ENCODE peak calls at places on chromosomes 1 and 21, in eight cellular contexts. One of them, this sample, is unnamed.

GRCh38 chr1:92084651-92085050 is 4.5 kb downstream of the BTBD8 start:
- DNase-seq in mesenchymal stem cell: no peak
- DNase-seq in cardiac fibroblast: no peak
- DNase-seq in naive thymus-derived CD4-positive, alpha-beta T cell: no peak
- DNase-seq in uterus: no peak
- DNase-seq in tibial artery: no peak
- DNase-seq in breast epithelium: no peak
- DNase-seq in left lung: no peak
- DNase-seq in this sample: no peak

GRCh38 chr21:46664316-46664995 is 29.0 kb downstream of the PRMT2 start:
- DNase-seq in uterus: no peak
- DNase-seq in left lung: no peak
- DNase-seq in cardiac fibroblast: no peak
- DNase-seq in breast epithelium: no peak
- DNase-seq in tibial artery: no peak
- DNase-seq in mesenchymal stem cell: no peak
- DNase-seq in naive thymus-derived CD4-positive, alpha-beta T cell: no peak
- DNase-seq in this sample: no peak

GRCh38 chr1:244559561-244559960 is 93.4 kb upstream of the DESI2 start:
- DNase-seq in left lung: no peak
- DNase-seq in uterus: no peak
- DNase-seq in mesenchymal stem cell: no peak
- DNase-seq in breast epithelium: no peak
- DNase-seq in cardiac fibroblast: no peak
- DNase-seq in naive thymus-derived CD4-positive, alpha-beta T cell: no peak
- DNase-seq in tibial artery: no peak
- DNase-seq in this sample: no peak

GRCh38 chr1:198699167-198700015 is 60.6 kb downstream of the PTPRC start:
- DNase-seq in uterus: no peak
- DNase-seq in naive thymus-derived CD4-positive, alpha-beta T cell: peak; percentile 53
- DNase-seq in cardiac fibroblast: peak; percentile 46
- DNase-seq in tibial artery: no peak
- DNase-seq in breast epithelium: peak; percentile 56
- DNase-seq in left lung: peak; percentile 88
- DNase-seq in mesenchymal stem cell: peak; percentile 48
- DNase-seq in this sample: peak; percentile 62

GRCh38 chr21:42195378-42196031 is 23.4 kb upstream of the ABCG1 start:
- DNase-seq in naive thymus-derived CD4-positive, alpha-beta T cell: no peak
- DNase-seq in tibial artery: peak; percentile 75
- DNase-seq in uterus: no peak
- DNase-seq in mesenchymal stem cell: peak; percentile 48
- DNase-seq in breast epithelium: no peak
- DNase-seq in cardiac fibroblast: peak; percentile 81
- DNase-seq in left lung: no peak
- DNase-seq in this sample: no peak

GRCh38 chr1:100767176-100767876 is 47.8 kb downstream of the VCAM1 start:
- DNase-seq in breast epithelium: no peak
- DNase-seq in naive thymus-derived CD4-positive, alpha-beta T cell: no peak
- DNase-seq in uterus: no peak
- DNase-seq in cardiac fibroblast: peak; percentile 59
- DNase-seq in tibial artery: no peak
- DNase-seq in mesenchymal stem cell: no peak
- DNase-seq in left lung: no peak
- DNase-seq in this sample: no peak

GRCh38 chr21:25240974-25241373 is 366.3 kb downstream of the MRPL39 start:
- DNase-seq in cardiac fibroblast: no peak
- DNase-seq in tibial artery: no peak
- DNase-seq in mesenchymal stem cell: no peak
- DNase-seq in left lung: no peak
- DNase-seq in naive thymus-derived CD4-positive, alpha-beta T cell: no peak
- DNase-seq in uterus: no peak
- DNase-seq in breast epithelium: no peak
- DNase-seq in this sample: no peak

GRCh38 chr1:35932158-35932636 is 1.3 kb downstream of the AGO3 start:
- DNase-seq in naive thymus-derived CD4-positive, alpha-beta T cell: no peak
- DNase-seq in cardiac fibroblast: no peak
- DNase-seq in left lung: no peak
- DNase-seq in uterus: no peak
- DNase-seq in tibial artery: no peak
- DNase-seq in mesenchymal stem cell: no peak
- DNase-seq in breast epithelium: no peak
- DNase-seq in this sample: no peak

GRCh38 chr1:52460686-52461085 is 56.3 kb downstream of the PRPF38A start:
- DNase-seq in mesenchymal stem cell: no peak
- DNase-seq in uterus: no peak
- DNase-seq in left lung: no peak
- DNase-seq in tibial artery: no peak
- DNase-seq in naive thymus-derived CD4-positive, alpha-beta T cell: no peak
- DNase-seq in cardiac fibroblast: peak; percentile 5
- DNase-seq in breast epithelium: no peak
- DNase-seq in this sample: no peak

GRCh38 chr1:55362558-55362957 is 147.4 kb upstream of the USP24 start:
- DNase-seq in mesenchymal stem cell: peak; percentile 69
- DNase-seq in naive thymus-derived CD4-positive, alpha-beta T cell: no peak
- DNase-seq in cardiac fibroblast: peak; percentile 86
- DNase-seq in tibial artery: no peak
- DNase-seq in uterus: peak; percentile 27
- DNase-seq in breast epithelium: no peak
- DNase-seq in left lung: no peak
- DNase-seq in this sample: no peak

GRCh38 chr1:61050541-61051454 is 31.6 kb upstream of the NFIA start:
- DNase-seq in uterus: peak; percentile 58
- DNase-seq in left lung: peak; percentile 89
- DNase-seq in cardiac fibroblast: peak; percentile 15
- DNase-seq in tibial artery: peak; percentile 84
- DNase-seq in mesenchymal stem cell: peak; percentile 6
- DNase-seq in naive thymus-derived CD4-positive, alpha-beta T cell: no peak
- DNase-seq in breast epithelium: no peak
- DNase-seq in this sample: no peak

GRCh38 chr1:115545791-115546733 is 95.7 kb upstream of the VANGL1 start:
- DNase-seq in mesenchymal stem cell: peak; percentile 91
- DNase-seq in uterus: peak; percentile 28
- DNase-seq in cardiac fibroblast: peak; percentile 94
- DNase-seq in left lung: no peak
- DNase-seq in naive thymus-derived CD4-positive, alpha-beta T cell: no peak
- DNase-seq in tibial artery: peak; percentile 68
- DNase-seq in breast epithelium: peak; percentile 52
- DNase-seq in this sample: peak; percentile 81

GRCh38 chr1:114176366-114176765 is 22.7 kb upstream of the SYT6 start:
- DNase-seq in left lung: no peak
- DNase-seq in tibial artery: no peak
- DNase-seq in cardiac fibroblast: no peak
- DNase-seq in uterus: no peak
- DNase-seq in breast epithelium: no peak
- DNase-seq in naive thymus-derived CD4-positive, alpha-beta T cell: no peak
- DNase-seq in mesenchymal stem cell: no peak
- DNase-seq in this sample: no peak

GRCh38 chr1:177975588-177976495 is 6.0 kb upstream of the SEC16B start:
- DNase-seq in tibial artery: no peak
- DNase-seq in naive thymus-derived CD4-positive, alpha-beta T cell: no peak
- DNase-seq in breast epithelium: no peak
- DNase-seq in left lung: no peak
- DNase-seq in uterus: no peak
- DNase-seq in cardiac fibroblast: peak; percentile 53
- DNase-seq in mesenchymal stem cell: peak; percentile 11
- DNase-seq in this sample: no peak

GRCh38 chr1:185562623-185563359 is 171.4 kb upstream of the HMCN1 start:
- DNase-seq in left lung: no peak
- DNase-seq in uterus: no peak
- DNase-seq in cardiac fibroblast: no peak
- DNase-seq in mesenchymal stem cell: no peak
- DNase-seq in breast epithelium: no peak
- DNase-seq in naive thymus-derived CD4-positive, alpha-beta T cell: no peak
- DNase-seq in tibial artery: no peak
- DNase-seq in this sample: no peak

GRCh38 chr1:202706851-202707250 is 3.4 kb downstream of the SYT2 start:
- DNase-seq in uterus: no peak
- DNase-seq in tibial artery: no peak
- DNase-seq in left lung: no peak
- DNase-seq in naive thymus-derived CD4-positive, alpha-beta T cell: no peak
- DNase-seq in breast epithelium: no peak
- DNase-seq in cardiac fibroblast: no peak
- DNase-seq in mesenchymal stem cell: no peak
- DNase-seq in this sample: no peak

GRCh38 chr1:234957330-234958065 is 171.1 kb downstream of the TOMM20 start:
- DNase-seq in uterus: peak; percentile 53
- DNase-seq in cardiac fibroblast: peak; percentile 78
- DNase-seq in mesenchymal stem cell: peak; percentile 79
- DNase-seq in naive thymus-derived CD4-positive, alpha-beta T cell: no peak
- DNase-seq in tibial artery: no peak
- DNase-seq in breast epithelium: no peak
- DNase-seq in left lung: peak; percentile 73
- DNase-seq in this sample: peak; percentile 92

DNA sequence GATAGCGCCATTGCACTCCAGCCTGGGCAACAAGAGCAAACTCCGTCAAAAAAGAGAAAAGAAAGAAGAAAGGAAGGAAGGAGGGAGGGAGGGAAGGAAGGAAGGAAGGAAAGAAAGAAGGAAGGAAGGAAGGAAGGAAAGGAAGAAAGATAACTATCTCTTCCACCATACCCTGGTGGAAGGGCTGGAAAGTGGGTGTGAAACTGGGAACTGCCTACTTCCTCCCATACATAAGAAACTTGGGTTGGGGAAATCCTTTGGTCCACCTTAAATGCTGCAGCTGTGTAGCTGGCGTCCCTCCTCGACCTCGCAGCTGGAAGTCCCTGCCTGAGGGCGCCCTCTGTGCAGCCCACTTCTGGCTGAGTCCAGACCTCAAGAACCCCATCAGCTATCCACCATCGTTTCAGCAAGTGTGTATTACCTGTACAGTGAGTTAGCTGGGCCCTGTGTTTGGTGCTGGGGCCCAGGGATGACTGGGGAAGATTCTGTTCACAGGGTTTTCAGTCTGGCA is 4.6 kb upstream of the FAM167B start:
- DNase-seq in breast epithelium: no peak
- DNase-seq in cardiac fibroblast: peak; percentile 32
- DNase-seq in tibial artery: no peak
- DNase-seq in left lung: no peak
- DNase-seq in naive thymus-derived CD4-positive, alpha-beta T cell: no peak
- DNase-seq in mesenchymal stem cell: peak; percentile 42
- DNase-seq in uterus: peak; percentile 29
- DNase-seq in this sample: no peak
- H3K4me3 ChIP-seq in breast epithelium: no peak overlapping the region
- H3K4me3 ChIP-seq in cardiac fibroblast: no peak overlapping the region
- H3K4me3 ChIP-seq in tibial artery: no peak overlapping the region
- H3K4me3 ChIP-seq in left lung: peak overlapping the region; percentile 11
- H3K4me3 ChIP-seq in naive thymus-derived CD4-positive, alpha-beta T cell: no peak overlapping the region
- H3K4me3 ChIP-seq in mesenchymal stem cell: peak overlapping the region; percentile 64
- H3K4me3 ChIP-seq in uterus: no peak overlapping the region
- H3K4me3 ChIP-seq in this sample: no peak overlapping the region

GRCh38 chr1:187032982-187033705 is 204.4 kb downstream of the PLA2G4A start:
- DNase-seq in breast epithelium: no peak
- DNase-seq in uterus: no peak
- DNase-seq in naive thymus-derived CD4-positive, alpha-beta T cell: no peak
- DNase-seq in cardiac fibroblast: peak; percentile 59
- DNase-seq in mesenchymal stem cell: no peak
- DNase-seq in left lung: no peak
- DNase-seq in tibial artery: no peak
- DNase-seq in this sample: no peak
- H3K4me3 ChIP-seq in breast epithelium: no peak overlapping the region
- H3K4me3 ChIP-seq in uterus: no peak overlapping the region
- H3K4me3 ChIP-seq in naive thymus-derived CD4-positive, alpha-beta T cell: no peak overlapping the region
- H3K4me3 ChIP-seq in cardiac fibroblast: no peak overlapping the region
- H3K4me3 ChIP-seq in mesenchymal stem cell: no peak overlapping the region
- H3K4me3 ChIP-seq in left lung: no peak overlapping the region
- H3K4me3 ChIP-seq in tibial artery: no peak overlapping the region
- H3K4me3 ChIP-seq in this sample: no peak overlapping the region

DNA sequence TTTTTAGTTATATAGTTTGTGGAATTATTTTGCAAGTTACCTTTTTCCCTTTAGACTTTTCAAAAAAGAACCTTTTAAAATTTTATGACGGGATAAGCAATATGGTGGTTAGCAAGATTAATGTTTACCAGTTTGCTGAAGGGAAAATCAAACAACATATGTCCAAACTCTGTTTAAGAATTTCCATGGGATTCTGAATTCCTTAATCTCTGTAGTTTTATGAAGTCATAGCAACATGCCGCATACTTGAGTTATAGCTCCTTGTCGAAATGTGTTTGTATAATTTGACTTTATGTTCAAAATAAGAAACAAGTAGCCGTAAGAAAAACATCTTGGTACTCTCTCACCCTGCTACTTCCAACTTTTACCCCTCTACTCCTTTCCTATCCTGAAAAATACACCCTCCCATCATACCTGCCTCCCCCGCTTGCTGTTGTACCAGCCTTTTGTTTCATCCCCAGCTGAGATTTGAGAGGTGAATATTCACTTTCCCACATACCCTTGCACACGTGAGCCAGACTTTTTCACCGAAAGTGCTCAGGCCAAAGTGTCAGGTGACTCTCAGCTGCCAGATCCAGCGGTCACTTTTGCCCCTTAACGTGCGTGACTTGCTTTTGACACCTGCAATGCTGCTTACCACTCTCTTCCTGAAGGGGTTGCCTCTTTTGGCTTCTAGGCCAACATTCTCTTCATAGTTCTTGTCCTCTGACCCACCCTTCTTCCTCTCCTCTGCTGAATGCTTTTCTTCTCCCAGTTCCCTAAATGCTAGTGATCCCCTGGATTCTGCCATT is 83.5 kb upstream of the ZNF326 start:
- DNase-seq in uterus: no peak
- DNase-seq in breast epithelium: no peak
- DNase-seq in naive thymus-derived CD4-positive, alpha-beta T cell: no peak
- DNase-seq in left lung: no peak
- DNase-seq in tibial artery: no peak
- DNase-seq in mesenchymal stem cell: peak; percentile 43
- DNase-seq in cardiac fibroblast: no peak
- DNase-seq in this sample: no peak
- H3K4me3 ChIP-seq in uterus: no peak overlapping the region
- H3K4me3 ChIP-seq in breast epithelium: no peak overlapping the region
- H3K4me3 ChIP-seq in naive thymus-derived CD4-positive, alpha-beta T cell: no peak overlapping the region
- H3K4me3 ChIP-seq in left lung: no peak overlapping the region
- H3K4me3 ChIP-seq in tibial artery: no peak overlapping the region
- H3K4me3 ChIP-seq in mesenchymal stem cell: no peak overlapping the region
- H3K4me3 ChIP-seq in cardiac fibroblast: no peak overlapping the region
- H3K4me3 ChIP-seq in this sample: no peak overlapping the region

GRCh38 chr1:86429830-86430229 is 5.9 kb downstream of the CLCA2 start:
- DNase-seq in naive thymus-derived CD4-positive, alpha-beta T cell: no peak
- DNase-seq in mesenchymal stem cell: peak; percentile 96
- DNase-seq in cardiac fibroblast: peak; percentile 97
- DNase-seq in left lung: no peak
- DNase-seq in uterus: peak; percentile 51
- DNase-seq in breast epithelium: no peak
- DNase-seq in tibial artery: peak; percentile 77
- DNase-seq in this sample: no peak

GRCh38 chr1:86430376-86430775 is 6.4 kb downstream of the CLCA2 start:
- DNase-seq in naive thymus-derived CD4-positive, alpha-beta T cell: no peak
- DNase-seq in cardiac fibroblast: no peak
- DNase-seq in breast epithelium: no peak
- DNase-seq in tibial artery: no peak
- DNase-seq in left lung: no peak
- DNase-seq in uterus: no peak
- DNase-seq in mesenchymal stem cell: no peak
- DNase-seq in this sample: no peak

GRCh38 chr1:86436041-86436440 is 12.1 kb downstream of the CLCA2 start:
- DNase-seq in naive thymus-derived CD4-positive, alpha-beta T cell: no peak
- DNase-seq in tibial artery: no peak
- DNase-seq in uterus: no peak
- DNase-seq in cardiac fibroblast: no peak
- DNase-seq in breast epithelium: no peak
- DNase-seq in left lung: no peak
- DNase-seq in mesenchymal stem cell: no peak
- DNase-seq in this sample: no peak

GRCh38 chr1:86435327-86435726 is 11.4 kb downstream of the CLCA2 start:
- DNase-seq in cardiac fibroblast: no peak
- DNase-seq in uterus: no peak
- DNase-seq in mesenchymal stem cell: no peak
- DNase-seq in tibial artery: no peak
- DNase-seq in left lung: no peak
- DNase-seq in naive thymus-derived CD4-positive, alpha-beta T cell: no peak
- DNase-seq in breast epithelium: no peak
- DNase-seq in this sample: no peak

GRCh38 chr1:86434031-86434430 is 10.1 kb downstream of the CLCA2 start:
- DNase-seq in left lung: no peak
- DNase-seq in naive thymus-derived CD4-positive, alpha-beta T cell: no peak
- DNase-seq in uterus: no peak
- DNase-seq in cardiac fibroblast: no peak
- DNase-seq in tibial artery: no peak
- DNase-seq in mesenchymal stem cell: no peak
- DNase-seq in breast epithelium: no peak
- DNase-seq in this sample: no peak
- H3K4me3 ChIP-seq in left lung: no peak overlapping the region
- H3K4me3 ChIP-seq in naive thymus-derived CD4-positive, alpha-beta T cell: no peak overlapping the region
- H3K4me3 ChIP-seq in uterus: no peak overlapping the region
- H3K4me3 ChIP-seq in cardiac fibroblast: no peak overlapping the region
- H3K4me3 ChIP-seq in tibial artery: no peak overlapping the region
- H3K4me3 ChIP-seq in mesenchymal stem cell: no peak overlapping the region
- H3K4me3 ChIP-seq in breast epithelium: no peak overlapping the region
- H3K4me3 ChIP-seq in this sample: no peak overlapping the region